ENCODE peak calls at places on chromosomes 5 and 9, in five cellular contexts. One of them, this sample, is unnamed.

GRCh38 chr9:84111726-84112125 is 131.1 kb downstream of the RMI1 start:
- DNase-seq in GM23338: no peak
- DNase-seq in K562: no peak
- DNase-seq in Panc1: no peak
- DNase-seq in A549: no peak
- DNase-seq in this sample: no peak

GRCh38 chr9:130446111-130446861 is 1.5 kb downstream of the ASS1 start:
- DNase-seq in Panc1: no peak
- DNase-seq in K562: peak
- DNase-seq in GM23338: peak
- DNase-seq in A549: no peak
- DNase-seq in this sample: no peak

GRCh38 chr5:78269088-78269703 is 25.3 kb downstream of the AP3B1 start:
- DNase-seq in K562: no peak
- DNase-seq in GM23338: peak
- DNase-seq in Panc1: no peak
- DNase-seq in A549: peak
- DNase-seq in this sample: no peak

GRCh38 chr5:126875303-126875785 is 98.4 kb downstream of the LMNB1 start:
- DNase-seq in Panc1: no peak
- DNase-seq in GM23338: peak
- DNase-seq in K562: no peak
- DNase-seq in A549: no peak
- DNase-seq in this sample: no peak

GRCh38 chr5:142324377-142324870 is 397 bp downstream of the SPRY4 start:
- DNase-seq in K562: peak
- DNase-seq in GM23338: no peak
- DNase-seq in A549: no peak
- DNase-seq in Panc1: no peak
- DNase-seq in this sample: no peak

GRCh38 chr9:134967547-134967930 is 49.8 kb upstream of the FCN1 start:
- DNase-seq in K562: no peak
- DNase-seq in GM23338: no peak
- DNase-seq in Panc1: no peak
- DNase-seq in A549: no peak
- DNase-seq in this sample: no peak

GRCh38 chr5:34490501-34491250 is 165.5 kb upstream of the RAI14 start:
- DNase-seq in A549: no peak
- DNase-seq in K562: no peak
- DNase-seq in Panc1: no peak
- DNase-seq in GM23338: peak
- DNase-seq in this sample: no peak

GRCh38 chr5:155953335-155953734 is 373.6 kb upstream of the SGCD start:
- DNase-seq in A549: no peak
- DNase-seq in Panc1: no peak
- DNase-seq in GM23338: no peak
- DNase-seq in K562: no peak
- DNase-seq in this sample: no peak

GRCh38 chr5:139121120-139121519 is 77.0 kb downstream of the SIL1 start:
- DNase-seq in GM23338: no peak
- DNase-seq in K562: no peak
- DNase-seq in A549: no peak
- DNase-seq in Panc1: no peak
- DNase-seq in this sample: no peak

GRCh38 chr9:104740596-104740995 is 6.9 kb upstream of the NIPSNAP3A start:
- DNase-seq in A549: peak
- DNase-seq in Panc1: no peak
- DNase-seq in K562: no peak
- DNase-seq in GM23338: no peak
- DNase-seq in this sample: no peak

GRCh38 chr9:31272456-31273295 is 1111.8 kb upstream of the ACO1 start:
- DNase-seq in GM23338: no peak
- DNase-seq in A549: no peak
- DNase-seq in Panc1: no peak
- DNase-seq in K562: no peak
- DNase-seq in this sample: no peak

GRCh38 chr5:157915638-157916037 is 56.7 kb upstream of the CLINT1 start:
- DNase-seq in A549: peak
- DNase-seq in K562: no peak
- DNase-seq in GM23338: no peak
- DNase-seq in Panc1: no peak
- DNase-seq in this sample: no peak

GRCh38 chr9:38682713-38683112 is 37.2 kb downstream of the FAM240B start:
- DNase-seq in K562: no peak
- DNase-seq in GM23338: peak
- DNase-seq in A549: peak
- DNase-seq in Panc1: peak
- DNase-seq in this sample: no peak

GRCh38 chr5:149227168-149227826 is 44.4 kb upstream of the AFAP1L1 start:
- DNase-seq in K562: no peak
- DNase-seq in Panc1: no peak
- DNase-seq in A549: peak
- DNase-seq in GM23338: no peak
- DNase-seq in this sample: no peak

GRCh38 chr9:111851536-111851935 is 45.1 kb upstream of the UGCG start:
- DNase-seq in Panc1: no peak
- DNase-seq in K562: peak
- DNase-seq in GM23338: peak
- DNase-seq in A549: peak
- DNase-seq in this sample: no peak
- TF ChIP-seq REST in Panc1: no peak
- TF ChIP-seq REST in K562: no peak
- TF ChIP-seq REST in GM23338: no peak
- TF ChIP-seq REST in A549: no peak
- TF ChIP-seq REST in this sample: no peak

DNA sequence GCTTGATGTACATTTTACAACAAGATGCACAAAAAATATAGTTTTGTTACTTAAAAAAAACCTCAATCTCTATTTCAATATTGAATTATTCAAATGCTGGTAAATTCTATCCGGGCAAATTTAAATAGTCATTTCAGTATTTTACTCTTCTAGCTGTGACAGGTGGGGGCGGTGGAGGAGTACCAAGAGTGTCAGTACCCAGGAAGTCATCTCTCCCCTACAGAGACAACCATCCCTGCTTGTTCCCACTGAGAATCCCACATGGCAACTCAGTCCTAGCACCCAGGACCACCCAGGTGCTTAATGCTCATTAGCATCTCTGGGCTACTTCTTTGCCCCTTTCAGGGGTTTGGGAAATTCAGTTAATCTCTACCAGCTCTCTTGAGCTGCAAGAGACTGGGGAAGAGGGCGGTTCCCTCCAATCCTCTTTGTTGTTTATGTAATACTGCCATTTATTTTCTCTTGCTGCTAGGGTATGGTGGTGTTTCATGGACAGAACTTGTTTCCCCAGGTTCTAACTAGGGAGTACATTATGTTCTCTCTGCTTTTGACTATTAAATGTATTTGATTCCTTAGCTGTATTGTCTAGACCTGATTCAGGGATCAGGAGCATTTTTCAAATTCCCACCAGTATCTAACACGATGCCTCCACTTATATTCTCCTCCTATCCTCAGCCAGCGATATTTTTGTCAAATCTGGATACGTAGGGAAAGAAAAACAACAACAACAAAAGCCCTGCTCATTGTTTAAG is 122.5 kb downstream of the CDH18 start:
- DNase-seq in A549: no peak
- DNase-seq in Panc1: no peak
- DNase-seq in K562: no peak
- DNase-seq in GM23338: peak
- DNase-seq in this sample: no peak
- TF ChIP-seq REST in A549: no peak
- TF ChIP-seq REST in Panc1: no peak
- TF ChIP-seq REST in K562: no peak
- TF ChIP-seq REST in GM23338: no peak
- TF ChIP-seq REST in this sample: no peak

GRCh38 chr5:21685536-21685935 is 1167.6 kb downstream of the CDH12 start:
- DNase-seq in GM23338: no peak
- DNase-seq in A549: no peak
- DNase-seq in Panc1: no peak
- DNase-seq in K562: no peak
- DNase-seq in this sample: no peak
- TF ChIP-seq REST in GM23338: no peak
- TF ChIP-seq REST in A549: no peak
- TF ChIP-seq REST in Panc1: no peak
- TF ChIP-seq REST in K562: no peak
- TF ChIP-seq REST in this sample: no peak

DNA sequence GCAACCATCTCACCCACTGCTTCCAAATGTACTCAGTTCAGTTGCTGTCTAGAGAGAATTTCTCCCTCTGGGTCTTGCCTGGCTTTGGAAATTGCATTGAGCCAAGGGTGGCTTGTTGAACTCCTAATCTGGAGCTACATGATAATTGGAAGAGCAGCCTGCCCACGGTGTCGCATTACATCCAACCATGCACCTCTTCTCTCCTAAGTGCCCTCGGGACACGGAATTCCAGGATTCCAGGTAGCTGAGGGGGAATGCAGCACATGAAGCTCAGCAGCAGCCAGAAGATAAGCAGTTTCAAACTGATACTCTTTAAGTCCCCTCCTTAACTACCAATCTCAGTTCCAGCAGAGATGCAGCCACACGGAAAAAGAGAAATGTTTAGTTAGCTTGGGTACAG is 509.4 kb upstream of the KLF4 start:
- DNase-seq in A549: no peak
- DNase-seq in K562: no peak
- DNase-seq in Panc1: no peak
- DNase-seq in GM23338: peak
- DNase-seq in this sample: no peak
- TF ChIP-seq REST in A549: no peak
- TF ChIP-seq REST in K562: no peak
- TF ChIP-seq REST in Panc1: no peak
- TF ChIP-seq REST in GM23338: no peak
- TF ChIP-seq REST in this sample: no peak

GRCh38 chr9:16052146-16052545 is 499.3 kb downstream of the CCDC171 start:
- DNase-seq in GM23338: no peak
- DNase-seq in A549: no peak
- DNase-seq in Panc1: no peak
- DNase-seq in K562: no peak
- DNase-seq in this sample: no peak
- TF ChIP-seq REST in GM23338: no peak
- TF ChIP-seq REST in A549: no peak
- TF ChIP-seq REST in Panc1: no peak
- TF ChIP-seq REST in K562: no peak
- TF ChIP-seq REST in this sample: no peak

GRCh38 chr9:3750311-3750710 is 224.5 kb upstream of the RFX3 start:
- DNase-seq in K562: no peak
- DNase-seq in Panc1: no peak
- DNase-seq in GM23338: no peak
- DNase-seq in A549: no peak
- DNase-seq in this sample: no peak

GRCh38 chr9:3746296-3747275 is 220.8 kb upstream of the RFX3 start:
- DNase-seq in Panc1: no peak
- DNase-seq in GM23338: no peak
- DNase-seq in K562: no peak
- DNase-seq in A549: peak
- DNase-seq in this sample: peak

GRCh38 chr9:3756071-3756470 is 230.3 kb upstream of the RFX3 start:
- DNase-seq in GM23338: peak
- DNase-seq in Panc1: no peak
- DNase-seq in K562: no peak
- DNase-seq in A549: no peak
- DNase-seq in this sample: no peak

DNA sequence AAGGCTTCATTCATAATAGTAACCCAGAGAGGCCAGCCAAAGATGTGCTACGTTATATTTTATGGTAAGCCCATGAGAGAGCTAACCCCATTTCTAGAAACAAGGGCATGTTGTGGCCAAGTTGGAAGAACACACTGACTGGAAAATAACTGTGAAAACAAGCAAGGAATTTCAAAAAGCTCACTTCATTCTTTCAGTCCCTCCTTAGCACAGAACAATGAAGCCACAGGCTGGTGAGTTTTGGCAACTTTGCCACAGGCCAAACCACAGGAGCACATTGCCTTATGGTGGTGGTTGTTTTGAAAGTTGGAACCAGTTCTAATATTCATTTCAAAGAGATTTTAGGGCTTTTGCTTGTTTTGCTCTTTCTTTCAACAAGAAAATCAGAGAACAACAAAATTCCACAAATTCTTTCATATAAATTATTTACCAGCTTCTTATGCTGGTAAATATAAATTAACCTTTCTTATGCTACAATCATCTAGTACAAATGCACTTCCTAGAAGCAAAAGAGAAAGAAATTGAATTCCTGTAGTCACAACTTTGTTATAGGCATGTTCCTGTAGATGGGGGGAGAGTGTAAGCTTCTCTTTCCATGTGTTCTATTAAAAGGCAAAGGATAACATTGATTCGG is 225.4 kb upstream of the RFX3 start:
- DNase-seq in K562: no peak
- DNase-seq in GM23338: peak
- DNase-seq in Panc1: no peak
- DNase-seq in A549: peak
- DNase-seq in this sample: no peak
- TF ChIP-seq REST in K562: no peak
- TF ChIP-seq REST in GM23338: no peak
- TF ChIP-seq REST in Panc1: no peak
- TF ChIP-seq REST in A549: no peak
- TF ChIP-seq REST in this sample: no peak

GRCh38 chr5:67149933-67150523 is 46.6 kb downstream of the CD180 start:
- DNase-seq in A549: no peak
- DNase-seq in Panc1: no peak
- DNase-seq in GM23338: peak
- DNase-seq in K562: no peak
- DNase-seq in this sample: no peak
- TF ChIP-seq REST in A549: no peak
- TF ChIP-seq REST in Panc1: no peak
- TF ChIP-seq REST in GM23338: no peak
- TF ChIP-seq REST in K562: no peak
- TF ChIP-seq REST in this sample: no peak

This sample was measured in HL-60.